ENCODE peak calls at places on chromosome 14, in six cellular contexts. H is IMR-90, B is sigmoid colon, C is body of pancreas, J is Peyer's patch, G is tibial nerve. W is an unnamed sample.

GRCh38 chr14:106802413-106803364 is 1276.3 kb downstream of the TMEM121 start:
- DNase-seq in C (peak; percentile 38), G (no peak), B (no peak), H (no peak), J (peak; percentile 26), W (no peak)

GRCh38 chr14:100874051-100874410 is 29.5 kb downstream of the RTL1 start:
- DNase-seq in H (no peak), J (no peak), B (no peak), G (no peak), C (no peak), W (no peak)

GRCh38 chr14:90698379-90698869 is 117.8 kb downstream of the TTC7B start:
- DNase-seq in G (peak; percentile 51), J (no peak), B (peak; percentile 92), H (peak; percentile 58), C (peak; percentile 32), W (peak; percentile 54)

GRCh38 chr14:100522616-100523021 is 64.6 kb downstream of the BEGAIN start:
- DNase-seq in G (no peak), J (no peak), B (peak; percentile 27), C (no peak), H (no peak), W (no peak)

GRCh38 chr14:21528381-21529348 is 2.5 kb upstream of the SALL2 start:
- DNase-seq in C (no peak), J (no peak), G (no peak), B (no peak), H (peak; percentile 52), W (no peak)

GRCh38 chr14:44505588-44505987 is 1.5 kb downstream of the FSCB start:
- DNase-seq in C (no peak), G (no peak), H (no peak), J (no peak), B (no peak), W (no peak)

GRCh38 chr14:44846232-44846824 is 115.4 kb downstream of the KLHL28 start:
- DNase-seq in H (peak; percentile 55), B (no peak), C (peak; percentile 7), J (no peak), G (peak; percentile 8), W (no peak)

GRCh38 chr14:104969741-104970230 is 8.4 kb downstream of the AHNAK2 start:
- DNase-seq in J (no peak), C (no peak), H (no peak), B (no peak), G (no peak), W (peak; percentile 46)

GRCh38 chr14:96792581-96792980 is 4.6 kb upstream of the VRK1 start:
- DNase-seq in G (no peak), J (no peak), B (no peak), C (no peak), H (no peak), W (no peak)

GRCh38 chr14:70098257-70098809 is 90.4 kb downstream of the SLC8A3 start:
- DNase-seq in C (no peak), B (no peak), J (no peak), H (no peak), G (no peak), W (no peak)

GRCh38 chr14:75875958-75876357 is 105.8 kb downstream of the TGFB3 start:
- DNase-seq in H (no peak), G (no peak), B (no peak), C (no peak), J (no peak), W (no peak)

GRCh38 chr14:85516239-85517112 is 13.5 kb upstream of the FLRT2 start:
- DNase-seq in B (no peak), C (no peak), J (no peak), G (no peak), H (peak; percentile 88), W (no peak)

GRCh38 chr14:70555890-70556289 is 21.1 kb upstream of the ADAM20 start:
- DNase-seq in B (no peak), H (peak; percentile 25), G (no peak), C (peak; percentile 46), J (no peak), W (no peak)

GRCh38 chr14:78673845-78674244 is 503.7 kb downstream of the NRXN3 start:
- DNase-seq in G (no peak), J (no peak), B (no peak), H (no peak), C (no peak), W (no peak)

GRCh38 chr14:72657214-72657921 is 236.5 kb downstream of the DPF3 start:
- DNase-seq in B (no peak), H (peak; percentile 50), C (no peak), G (no peak), J (no peak), W (no peak)

GRCh38 chr14:99324291-99324690 is 52.3 kb upstream of the BCL11B start:
- DNase-seq in J (no peak), H (no peak), G (no peak), B (no peak), C (no peak), W (no peak)

GRCh38 chr14:21092147-21093011 is 6.1 kb downstream of the ZNF219 start:
- DNase-seq in B (peak; percentile 91), C (peak; percentile 88), G (peak; percentile 81), J (peak; percentile 81), H (peak; percentile 67), W (peak; percentile 87)

GRCh38 chr14:102020058-102020971 is 55.9 kb downstream of the DYNC1H1 start:
- DNase-seq in G (no peak), H (peak; percentile 94), J (no peak), C (no peak), B (no peak), W (no peak)

DNA sequence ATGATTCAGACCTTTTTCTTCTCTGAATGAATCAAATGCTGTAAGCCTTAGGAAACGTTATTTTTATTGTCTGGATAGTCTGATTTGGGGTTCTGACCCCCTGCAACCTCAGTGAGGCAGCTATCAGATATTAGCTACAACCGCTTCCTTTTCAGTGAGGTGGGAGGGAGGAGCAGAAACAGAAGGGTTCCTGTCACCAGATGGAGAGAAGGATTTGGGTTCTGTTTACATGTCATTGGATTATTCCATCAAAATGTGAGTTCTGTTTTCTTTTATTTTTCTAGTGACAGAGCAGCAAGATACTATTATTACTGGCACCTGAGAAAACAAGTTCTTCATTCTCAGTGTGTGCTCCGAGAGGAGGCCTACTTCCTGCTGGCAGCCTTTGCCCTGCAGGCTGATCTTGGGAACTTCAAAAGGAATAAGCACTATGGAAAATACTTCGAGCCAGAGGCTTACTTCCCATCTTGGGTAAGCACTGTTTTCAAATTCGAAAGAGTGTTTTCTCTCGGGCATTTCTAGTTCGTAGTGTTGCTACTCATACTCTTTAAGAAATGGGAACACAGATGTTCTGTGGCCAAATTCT is 52.8 kb downstream of the FRMD6 start:
- DNase-seq in B (no peak), J (no peak), G (no peak), C (no peak), H (no peak), W (no peak)
- TF ChIP-seq CTCF in B (no peak), J (no peak), G (no peak), C (no peak), H (no peak), W (no peak)

DNA sequence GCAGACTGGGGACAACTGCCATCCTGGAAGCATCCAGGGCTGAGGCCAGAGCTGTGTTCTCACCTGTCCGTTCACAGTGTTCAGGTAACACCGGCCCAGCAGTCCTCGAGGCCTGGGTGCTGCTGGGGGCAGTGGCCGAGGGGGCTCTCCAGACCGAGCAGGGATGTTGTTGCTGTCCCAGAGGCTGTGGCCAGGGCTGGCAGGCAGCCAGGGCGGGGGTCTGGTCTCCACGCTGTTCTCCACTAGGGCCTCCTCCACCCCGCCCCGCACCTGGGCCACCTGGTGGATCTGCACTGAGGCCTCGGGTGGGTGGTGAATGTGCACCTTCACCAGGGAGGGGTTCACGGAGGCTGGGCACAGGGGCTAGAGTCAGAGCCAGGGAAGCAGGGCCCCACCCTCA is 57.4 kb downstream of the ISCA2 start:
- DNase-seq in B (no peak), G (no peak), J (no peak), H (no peak), C (no peak), W (no peak)
- H3K36me3 ChIP-seq in B (no peaks in the 10 kb centered on the region), G (no peaks in the 10 kb centered on the region), J (no peaks in the 10 kb centered on the region), H (peaks cover 7% of the 10 kb centered on the region), C (no peaks in the 10 kb centered on the region), W (no peaks in the 10 kb centered on the region)

GRCh38 chr14:23551266-23552028 is at the start of gene ZFHX2:
- DNase-seq in G (peak; percentile 45), H (peak; percentile 49), C (peak; percentile 92), B (no peak), J (peak; percentile 80), W (no peak)
- TF ChIP-seq POLR2A in G (no peak), H (no peak), C (peak; percentile 46), B (no peak), J (no peak), W (no peak)

GRCh38 chr14:103141117-103141796 is 18.0 kb downstream of the TNFAIP2 start:
- DNase-seq in H (peak; percentile 38), C (peak; percentile 61), G (no peak), B (no peak), J (peak; percentile 61), W (no peak)
- TF ChIP-seq CTCF in H (peak; percentile 63), C (peak; percentile 36), G (peak; percentile 37), B (no peak), J (peak; percentile 46), W (peak; percentile 40)

DNA sequence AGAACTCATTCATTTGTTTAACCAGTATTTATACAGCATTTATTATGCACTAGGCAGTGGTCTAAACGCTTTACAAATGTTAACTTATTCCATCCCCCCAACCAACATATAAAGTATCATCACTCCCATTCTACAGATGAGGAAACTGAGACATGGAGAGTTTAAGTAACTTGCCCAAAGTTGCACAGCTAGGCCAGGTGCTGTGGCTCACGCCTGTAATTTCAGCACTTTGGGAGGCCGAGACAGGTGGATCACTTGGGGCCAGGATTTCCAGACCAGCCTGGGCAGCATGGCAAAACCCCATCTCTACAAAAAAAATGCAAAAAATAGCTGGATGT is 37.9 kb downstream of the ZFP36L1 start:
- DNase-seq in C (no peak), G (no peak), B (no peak), J (no peak), H (no peak), W (no peak)
- H3K36me3 ChIP-seq in C (no peaks in the 10 kb centered on the region), G (no peaks in the 10 kb centered on the region), B (no peaks in the 10 kb centered on the region), J (no peaks in the 10 kb centered on the region), H (no peaks in the 10 kb centered on the region), W (no peaks in the 10 kb centered on the region)

W was measured in uterus.